ENCODE peak calls at places on chromosomes 2 and 18, in six cellular contexts. One of them, this sample, is unnamed.

GRCh38 chr2:182302972-182303371 is 123.9 kb downstream of the PDE1A start:
- DNase-seq in IMR-90: no peak
- DNase-seq in SK-N-DZ: no peak
- DNase-seq in GM23248: no peak
- DNase-seq in stimulated activated CD8-positive, alpha-beta memory T cell treated with anti-CD3 and anti-CD28 coated beads, Interleukin-2, amount 100 ng/mL, for 48 hours: no peak
- DNase-seq in adrenal gland: no peak
- DNase-seq in this sample: no peak

GRCh38 chr2:26811791-26812454 is 26.1 kb downstream of the CENPA start:
- DNase-seq in IMR-90: no peak
- DNase-seq in adrenal gland: no peak
- DNase-seq in SK-N-DZ: no peak
- DNase-seq in GM23248: no peak
- DNase-seq in stimulated activated CD8-positive, alpha-beta memory T cell treated with anti-CD3 and anti-CD28 coated beads, Interleukin-2, amount 100 ng/mL, for 48 hours: no peak
- DNase-seq in this sample: no peak

GRCh38 chr2:229718057-229718456 is 3.7 kb upstream of the DNER start:
- DNase-seq in IMR-90: no peak
- DNase-seq in adrenal gland: no peak
- DNase-seq in GM23248: no peak
- DNase-seq in SK-N-DZ: no peak
- DNase-seq in stimulated activated CD8-positive, alpha-beta memory T cell treated with anti-CD3 and anti-CD28 coated beads, Interleukin-2, amount 100 ng/mL, for 48 hours: no peak
- DNase-seq in this sample: no peak

GRCh38 chr2:220279840-220280239 is 652.4 kb downstream of the SLC4A3 start:
- DNase-seq in adrenal gland: no peak
- DNase-seq in stimulated activated CD8-positive, alpha-beta memory T cell treated with anti-CD3 and anti-CD28 coated beads, Interleukin-2, amount 100 ng/mL, for 48 hours: no peak
- DNase-seq in GM23248: peak; percentile 66
- DNase-seq in SK-N-DZ: no peak
- DNase-seq in IMR-90: peak; percentile 63
- DNase-seq in this sample: peak; percentile 74

GRCh38 chr2:240622631-240623235 is 2.5 kb upstream of the GPR35 start:
- DNase-seq in GM23248: no peak
- DNase-seq in IMR-90: no peak
- DNase-seq in adrenal gland: no peak
- DNase-seq in SK-N-DZ: no peak
- DNase-seq in stimulated activated CD8-positive, alpha-beta memory T cell treated with anti-CD3 and anti-CD28 coated beads, Interleukin-2, amount 100 ng/mL, for 48 hours: no peak
- DNase-seq in this sample: no peak

GRCh38 chr18:75395137-75395536 is 32.4 kb downstream of the SMIM21 start:
- DNase-seq in IMR-90: no peak
- DNase-seq in adrenal gland: no peak
- DNase-seq in SK-N-DZ: no peak
- DNase-seq in GM23248: no peak
- DNase-seq in stimulated activated CD8-positive, alpha-beta memory T cell treated with anti-CD3 and anti-CD28 coated beads, Interleukin-2, amount 100 ng/mL, for 48 hours: no peak
- DNase-seq in this sample: no peak

GRCh38 chr2:146777181-146777580 is 1067.6 kb upstream of the ACVR2A start:
- DNase-seq in IMR-90: no peak
- DNase-seq in GM23248: no peak
- DNase-seq in SK-N-DZ: no peak
- DNase-seq in stimulated activated CD8-positive, alpha-beta memory T cell treated with anti-CD3 and anti-CD28 coated beads, Interleukin-2, amount 100 ng/mL, for 48 hours: no peak
- DNase-seq in adrenal gland: no peak
- DNase-seq in this sample: no peak

GRCh38 chr2:72994282-72994990 is 77.1 kb downstream of the SFXN5 start:
- DNase-seq in adrenal gland: peak; percentile 37
- DNase-seq in GM23248: no peak
- DNase-seq in SK-N-DZ: no peak
- DNase-seq in IMR-90: no peak
- DNase-seq in stimulated activated CD8-positive, alpha-beta memory T cell treated with anti-CD3 and anti-CD28 coated beads, Interleukin-2, amount 100 ng/mL, for 48 hours: no peak
- DNase-seq in this sample: no peak

GRCh38 chr2:127884436-127884835 is 1.3 kb downstream of the AMMECR1L start:
- DNase-seq in SK-N-DZ: no peak
- DNase-seq in stimulated activated CD8-positive, alpha-beta memory T cell treated with anti-CD3 and anti-CD28 coated beads, Interleukin-2, amount 100 ng/mL, for 48 hours: no peak
- DNase-seq in IMR-90: peak; percentile 89
- DNase-seq in adrenal gland: peak; percentile 62
- DNase-seq in GM23248: peak; percentile 83
- DNase-seq in this sample: peak; percentile 61

GRCh38 chr2:105337122-105338019 is at the start of gene C2orf49:
- DNase-seq in GM23248: peak; percentile 94
- DNase-seq in adrenal gland: peak; percentile 94
- DNase-seq in IMR-90: peak; percentile 80
- DNase-seq in stimulated activated CD8-positive, alpha-beta memory T cell treated with anti-CD3 and anti-CD28 coated beads, Interleukin-2, amount 100 ng/mL, for 48 hours: peak; percentile 79
- DNase-seq in SK-N-DZ: peak; percentile 91
- DNase-seq in this sample: peak; percentile 65

GRCh38 chr2:160736629-160737028 is 243.0 kb upstream of the RBMS1 start:
- DNase-seq in adrenal gland: no peak
- DNase-seq in GM23248: peak; percentile 70
- DNase-seq in IMR-90: peak; percentile 66
- DNase-seq in SK-N-DZ: no peak
- DNase-seq in stimulated activated CD8-positive, alpha-beta memory T cell treated with anti-CD3 and anti-CD28 coated beads, Interleukin-2, amount 100 ng/mL, for 48 hours: no peak
- DNase-seq in this sample: peak; percentile 59

GRCh38 chr2:8608411-8608954 is 73.4 kb upstream of the ID2 start:
- DNase-seq in adrenal gland: no peak
- DNase-seq in SK-N-DZ: no peak
- DNase-seq in stimulated activated CD8-positive, alpha-beta memory T cell treated with anti-CD3 and anti-CD28 coated beads, Interleukin-2, amount 100 ng/mL, for 48 hours: no peak
- DNase-seq in IMR-90: no peak
- DNase-seq in GM23248: peak; percentile 26
- DNase-seq in this sample: no peak

GRCh38 chr2:16785072-16785638 is 119.5 kb upstream of the CYRIA start:
- DNase-seq in IMR-90: no peak
- DNase-seq in GM23248: no peak
- DNase-seq in SK-N-DZ: no peak
- DNase-seq in adrenal gland: no peak
- DNase-seq in stimulated activated CD8-positive, alpha-beta memory T cell treated with anti-CD3 and anti-CD28 coated beads, Interleukin-2, amount 100 ng/mL, for 48 hours: no peak
- DNase-seq in this sample: no peak

GRCh38 chr2:37614061-37614802 is 57.2 kb downstream of the CDC42EP3 start:
- DNase-seq in stimulated activated CD8-positive, alpha-beta memory T cell treated with anti-CD3 and anti-CD28 coated beads, Interleukin-2, amount 100 ng/mL, for 48 hours: no peak
- DNase-seq in adrenal gland: no peak
- DNase-seq in IMR-90: peak; percentile 95
- DNase-seq in GM23248: peak; percentile 98
- DNase-seq in SK-N-DZ: no peak
- DNase-seq in this sample: peak; percentile 96

GRCh38 chr18:70781860-70782453 is 493.1 kb downstream of the SOCS6 start:
- DNase-seq in stimulated activated CD8-positive, alpha-beta memory T cell treated with anti-CD3 and anti-CD28 coated beads, Interleukin-2, amount 100 ng/mL, for 48 hours: peak; percentile 1
- DNase-seq in IMR-90: peak; percentile 1
- DNase-seq in SK-N-DZ: peak; percentile 65
- DNase-seq in GM23248: peak; percentile 57
- DNase-seq in adrenal gland: peak; percentile 77
- DNase-seq in this sample: peak; percentile 0

GRCh38 chr18:45336431-45336830 is 278.8 kb upstream of the SLC14A2 start:
- DNase-seq in IMR-90: no peak
- DNase-seq in adrenal gland: no peak
- DNase-seq in stimulated activated CD8-positive, alpha-beta memory T cell treated with anti-CD3 and anti-CD28 coated beads, Interleukin-2, amount 100 ng/mL, for 48 hours: no peak
- DNase-seq in SK-N-DZ: no peak
- DNase-seq in GM23248: peak; percentile 41
- DNase-seq in this sample: no peak

GRCh38 chr2:239578381-239578780 is 177.6 kb upstream of the HDAC4 start:
- DNase-seq in adrenal gland: no peak
- DNase-seq in SK-N-DZ: no peak
- DNase-seq in stimulated activated CD8-positive, alpha-beta memory T cell treated with anti-CD3 and anti-CD28 coated beads, Interleukin-2, amount 100 ng/mL, for 48 hours: no peak
- DNase-seq in IMR-90: no peak
- DNase-seq in GM23248: no peak
- DNase-seq in this sample: no peak

GRCh38 chr2:192000196-192000990 is 153.5 kb upstream of the CAVIN2 start:
- DNase-seq in GM23248: no peak
- DNase-seq in stimulated activated CD8-positive, alpha-beta memory T cell treated with anti-CD3 and anti-CD28 coated beads, Interleukin-2, amount 100 ng/mL, for 48 hours: no peak
- DNase-seq in adrenal gland: no peak
- DNase-seq in SK-N-DZ: no peak
- DNase-seq in IMR-90: no peak
- DNase-seq in this sample: no peak

GRCh38 chr2:3421053-3421452 is 41.6 kb downstream of the TRAPPC12 start:
- DNase-seq in stimulated activated CD8-positive, alpha-beta memory T cell treated with anti-CD3 and anti-CD28 coated beads, Interleukin-2, amount 100 ng/mL, for 48 hours: no peak
- DNase-seq in SK-N-DZ: no peak
- DNase-seq in GM23248: no peak
- DNase-seq in adrenal gland: no peak
- DNase-seq in IMR-90: peak; percentile 29
- DNase-seq in this sample: no peak

GRCh38 chr2:64770137-64770780 is 116.5 kb upstream of the SERTAD2 start:
- DNase-seq in stimulated activated CD8-positive, alpha-beta memory T cell treated with anti-CD3 and anti-CD28 coated beads, Interleukin-2, amount 100 ng/mL, for 48 hours: no peak
- DNase-seq in SK-N-DZ: no peak
- DNase-seq in IMR-90: peak; percentile 79
- DNase-seq in adrenal gland: no peak
- DNase-seq in GM23248: peak; percentile 61
- DNase-seq in this sample: peak; percentile 61

GRCh38 chr2:29011650-29012060 is 30.6 kb downstream of the TOGARAM2 start:
- DNase-seq in SK-N-DZ: peak; percentile 47
- DNase-seq in adrenal gland: peak; percentile 62
- DNase-seq in stimulated activated CD8-positive, alpha-beta memory T cell treated with anti-CD3 and anti-CD28 coated beads, Interleukin-2, amount 100 ng/mL, for 48 hours: no peak
- DNase-seq in IMR-90: no peak
- DNase-seq in GM23248: no peak
- DNase-seq in this sample: no peak

GRCh38 chr18:58638446-58638845 is 9.6 kb upstream of the ALPK2 start:
- DNase-seq in GM23248: no peak
- DNase-seq in SK-N-DZ: no peak
- DNase-seq in stimulated activated CD8-positive, alpha-beta memory T cell treated with anti-CD3 and anti-CD28 coated beads, Interleukin-2, amount 100 ng/mL, for 48 hours: no peak
- DNase-seq in adrenal gland: no peak
- DNase-seq in IMR-90: no peak
- DNase-seq in this sample: no peak

GRCh38 chr2:128504242-128505149 is 185.8 kb upstream of the HS6ST1 start:
- DNase-seq in GM23248: no peak
- DNase-seq in stimulated activated CD8-positive, alpha-beta memory T cell treated with anti-CD3 and anti-CD28 coated beads, Interleukin-2, amount 100 ng/mL, for 48 hours: no peak
- DNase-seq in SK-N-DZ: no peak
- DNase-seq in IMR-90: no peak
- DNase-seq in adrenal gland: peak; percentile 25
- DNase-seq in this sample: no peak

GRCh38 chr18:49319590-49319989 is 140.9 kb downstream of the DYM start:
- DNase-seq in SK-N-DZ: no peak
- DNase-seq in adrenal gland: no peak
- DNase-seq in stimulated activated CD8-positive, alpha-beta memory T cell treated with anti-CD3 and anti-CD28 coated beads, Interleukin-2, amount 100 ng/mL, for 48 hours: no peak
- DNase-seq in IMR-90: peak; percentile 29
- DNase-seq in GM23248: peak; percentile 19
- DNase-seq in this sample: no peak

GRCh38 chr2:96409543-96410184 is 74.1 kb downstream of the NCAPH start:
- DNase-seq in IMR-90: no peak
- DNase-seq in stimulated activated CD8-positive, alpha-beta memory T cell treated with anti-CD3 and anti-CD28 coated beads, Interleukin-2, amount 100 ng/mL, for 48 hours: no peak
- DNase-seq in SK-N-DZ: no peak
- DNase-seq in adrenal gland: peak; percentile 41
- DNase-seq in GM23248: no peak
- DNase-seq in this sample: no peak